ENCODE peak calls at places on chromosome 13, in ten cellular contexts. F is A549; W is CD8-positive, alpha-beta T cell; L is kidney; T is colonic mucosa; Z is BJ; K is foreskin fibroblast; D is left lung; I is MCF 10A; X is BE2C. N is an unnamed sample.

GRCh38 chr13:28753208-28753892 is 34.6 kb upstream of the SLC46A3 start:
- DNase-seq in F (peak), W (no peak), L (no peak), T (peak), Z (peak), K (peak), D (no peak), I (peak), X (peak), N (no peak)

GRCh38 chr13:51192348-51192747 is 29.9 kb upstream of the FAM124A start:
- DNase-seq in F (no peak), W (no peak), L (no peak), T (no peak), Z (no peak), K (peak), D (no peak), I (no peak), X (no peak), N (no peak)

GRCh38 chr13:101977475-101977874 is 424.4 kb downstream of the FGF14 start:
- DNase-seq in F (no peak), W (no peak), L (no peak), T (no peak), Z (no peak), K (no peak), D (no peak), I (peak), X (no peak), N (no peak)

GRCh38 chr13:29886446-29886845 is 36.0 kb upstream of the UBL3 start:
- DNase-seq in F (no peak), W (no peak), L (no peak), T (no peak), Z (no peak), K (no peak), D (no peak), I (no peak), X (no peak), N (no peak)

GRCh38 chr13:22496803-22497508 is 683.8 kb upstream of the SGCG start:
- DNase-seq in F (no peak), W (no peak), L (no peak), T (no peak), Z (no peak), K (no peak), D (peak), I (no peak), X (no peak), N (no peak)

GRCh38 chr13:28568286-28568685 is 73.4 kb upstream of the FLT1 start:
- DNase-seq in F (no peak), W (no peak), L (peak), T (peak), Z (no peak), K (peak), D (no peak), I (no peak), X (peak), N (no peak)

GRCh38 chr13:46197299-46197975 is 14.3 kb upstream of the LRRC63 start:
- DNase-seq in F (no peak), W (no peak), L (no peak), T (no peak), Z (no peak), K (peak), D (no peak), I (peak), X (no peak), N (no peak)

GRCh38 chr13:45518525-45519235 is 53.9 kb downstream of the COG3 start:
- DNase-seq in F (no peak), W (no peak), L (no peak), T (no peak), Z (no peak), K (peak), D (no peak), I (peak), X (no peak), N (no peak)

GRCh38 chr13:50284540-50284939 is 269.3 kb downstream of the KCNRG start:
- DNase-seq in F (no peak), W (no peak), L (no peak), T (no peak), Z (no peak), K (no peak), D (no peak), I (no peak), X (no peak), N (peak)

GRCh38 chr13:95176611-95177259 is 124.5 kb downstream of the ABCC4 start:
- DNase-seq in F (no peak), W (peak), L (no peak), T (no peak), Z (no peak), K (no peak), D (no peak), I (no peak), X (no peak), N (no peak)

GRCh38 chr13:28467886-28468519 is 26.9 kb downstream of the FLT1 start:
- DNase-seq in F (no peak), W (no peak), L (no peak), T (no peak), Z (no peak), K (no peak), D (no peak), I (peak), X (no peak), N (no peak)

GRCh38 chr13:113971471-113972231 is 2.2 kb downstream of the C13orf46 start:
- DNase-seq in F (no peak), W (no peak), L (peak), T (no peak), Z (no peak), K (no peak), D (peak), I (no peak), X (peak), N (no peak)

GRCh38 chr13:49444517-49445395 is 682 bp downstream of the SETDB2 start:
- DNase-seq in F (peak), W (peak), L (no peak), T (peak), Z (peak), K (peak), D (no peak), I (peak), X (no peak), N (no peak)

GRCh38 chr13:22112956-22113750 is 442.3 kb downstream of the FGF9 start:
- DNase-seq in F (no peak), W (no peak), L (no peak), T (no peak), Z (no peak), K (no peak), D (no peak), I (no peak), X (no peak), N (no peak)

GRCh38 chr13:106520205-106521004 is 15.1 kb downstream of the EFNB2 start:
- DNase-seq in F (peak), W (no peak), L (no peak), T (no peak), Z (no peak), K (peak), D (no peak), I (no peak), X (no peak), N (no peak)
- TF ChIP-seq CTCF in F (peak), W (no peak), L (no peak), T (peak), Z (peak), K (peak), D (peak), I (peak), X (peak), N (no peak)

GRCh38 chr13:20590568-20590967 is 23.6 kb downstream of the IFT88 start:
- DNase-seq in F (no peak), W (no peak), L (no peak), T (peak), Z (no peak), K (no peak), D (no peak), I (no peak), X (no peak), N (no peak)

GRCh38 chr13:20588529-20589110 is 21.7 kb downstream of the IFT88 start:
- DNase-seq in F (no peak), W (no peak), L (no peak), T (no peak), Z (no peak), K (no peak), D (no peak), I (no peak), X (no peak), N (no peak)

DNA sequence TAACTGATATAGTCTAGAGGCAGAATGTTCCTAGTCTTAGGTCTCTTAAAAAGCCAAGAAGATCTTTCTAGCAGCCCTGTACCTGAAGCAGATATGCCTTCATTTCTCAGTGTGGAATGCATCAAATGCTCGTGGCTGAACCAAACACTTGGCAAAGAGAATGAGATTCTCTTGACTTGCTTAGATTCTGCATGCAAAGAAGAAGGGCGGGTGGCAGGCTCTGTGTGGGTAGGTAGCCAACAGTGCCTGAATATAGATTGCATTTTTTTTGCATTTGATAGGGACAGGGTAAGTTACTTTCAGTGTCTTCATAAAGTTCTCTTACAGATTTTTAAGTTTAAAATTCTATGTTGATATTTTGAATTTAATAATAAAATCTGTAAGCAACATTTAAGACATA is 27.3 kb downstream of the IFT88 start:
- DNase-seq in F (no peak), W (no peak), L (no peak), T (no peak), Z (no peak), K (no peak), D (no peak), I (no peak), X (no peak), N (no peak)
- TF ChIP-seq CTCF in F (no peak), W (no peak), L (no peak), T (no peak), Z (no peak), K (no peak), D (no peak), I (no peak), X (no peak), N (no peak)

GRCh38 chr13:110317496-110318195 is 10.6 kb downstream of the COL4A2 start:
- DNase-seq in F (no peak), W (no peak), L (no peak), T (no peak), Z (no peak), K (no peak), D (no peak), I (no peak), X (no peak), N (no peak)
- TF ChIP-seq CTCF in F (no peak), W (no peak), L (no peak), T (no peak), Z (no peak), K (no peak), D (no peak), I (no peak), X (no peak), N (no peak)

GRCh38 chr13:43804461-43805070 is 17.8 kb upstream of the ENOX1 start:
- DNase-seq in F (peak), W (no peak), L (no peak), T (peak), Z (no peak), K (peak), D (no peak), I (peak), X (peak), N (peak)
- TF ChIP-seq CTCF in F (peak), W (peak), L (peak), T (peak), Z (peak), K (peak), D (peak), I (peak), X (peak), N (peak)

DNA sequence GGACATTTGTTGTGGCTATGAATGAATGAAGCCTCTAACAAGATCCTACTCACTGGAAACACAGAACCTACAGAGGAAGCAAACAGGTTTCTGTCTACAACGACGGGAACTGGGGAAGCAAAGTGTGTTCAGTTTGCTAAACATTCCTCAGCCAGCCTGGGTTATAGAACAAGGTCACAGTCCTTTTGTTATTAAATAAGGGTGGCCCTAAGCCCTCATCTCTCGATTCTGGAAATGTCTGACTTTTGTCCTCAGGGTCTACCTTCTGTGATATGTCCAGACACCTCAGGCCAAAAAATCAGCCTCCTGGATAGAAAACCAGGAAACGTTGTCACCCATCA is 64.6 kb upstream of the ARHGEF7 start:
- DNase-seq in F (no peak), W (no peak), L (no peak), T (no peak), Z (no peak), K (no peak), D (no peak), I (no peak), X (no peak), N (no peak)
- TF ChIP-seq CTCF in F (no peak), W (no peak), L (no peak), T (no peak), Z (no peak), K (no peak), D (peak), I (no peak), X (no peak), N (no peak)

GRCh38 chr13:59677430-59677829 is 486.3 kb downstream of the DIAPH3 start:
- DNase-seq in F (no peak), W (no peak), L (no peak), T (no peak), Z (no peak), K (no peak), D (no peak), I (no peak), X (no peak), N (no peak)

GRCh38 chr13:59681630-59682311 is 482.0 kb downstream of the DIAPH3 start:
- DNase-seq in F (no peak), W (no peak), L (no peak), T (no peak), Z (no peak), K (peak), D (no peak), I (no peak), X (no peak), N (no peak)

GRCh38 chr13:59679239-59679638 is 484.5 kb downstream of the DIAPH3 start:
- DNase-seq in F (no peak), W (no peak), L (no peak), T (no peak), Z (no peak), K (no peak), D (no peak), I (no peak), X (peak), N (no peak)

GRCh38 chr13:59677966-59678814 is 485.5 kb downstream of the DIAPH3 start:
- DNase-seq in F (peak), W (no peak), L (no peak), T (no peak), Z (peak), K (peak), D (no peak), I (peak), X (peak), N (peak)

DNA sequence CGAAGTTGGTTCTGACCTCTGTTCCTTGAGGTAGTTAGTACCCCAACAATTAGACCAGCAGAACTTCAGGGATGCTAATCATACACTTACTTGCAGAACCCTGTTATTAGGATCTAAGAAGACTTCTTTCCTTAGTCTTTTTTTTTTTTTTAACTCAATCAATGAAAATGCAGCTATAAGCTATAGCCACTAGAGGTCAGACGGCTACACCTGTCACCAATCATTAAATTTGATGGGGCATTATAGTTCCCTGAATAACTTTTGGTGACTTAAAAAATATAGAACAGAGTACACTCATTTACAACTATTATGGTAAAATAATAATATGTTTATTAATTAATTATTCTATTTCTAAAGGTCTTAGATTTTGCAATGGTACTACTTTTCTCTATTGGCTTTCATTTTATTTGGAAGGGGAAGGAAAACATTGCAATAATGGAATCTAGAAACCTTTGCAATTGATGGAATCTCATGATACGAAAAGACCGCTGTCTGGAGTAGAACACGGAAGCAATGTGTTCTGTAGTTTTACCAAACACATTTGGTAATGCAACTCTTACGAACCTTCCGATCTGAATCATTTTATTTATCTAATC is 483.2 kb downstream of the DIAPH3 start:
- DNase-seq in F (peak), W (no peak), L (no peak), T (no peak), Z (no peak), K (peak), D (no peak), I (peak), X (no peak), N (no peak)
- TF ChIP-seq CTCF in F (peak), W (peak), L (peak), T (peak), Z (peak), K (peak), D (peak), I (peak), X (peak), N (peak)